ENCODE peak calls at places on chromosome 9, in nine cellular contexts. Q is astrocyte, Y is H9, A is ovary, Z is psoas muscle, V is A549, F is tibial artery, L is spleen, N is neural progenitor cell. G is an unnamed sample.

GRCh38 chr9:21831841-21832509 is 29.5 kb downstream of the MTAP start:
- DNase-seq in Q (peak; percentile 94), Y (no peak), A (no peak), Z (no peak), V (peak; percentile 67), F (no peak), L (no peak), N (no peak), G (no peak)

GRCh38 chr9:25025156-25025555 is 479.5 kb upstream of the IZUMO3 start:
- DNase-seq in Q (no peak), Y (no peak), A (no peak), Z (no peak), V (no peak), F (no peak), L (peak; percentile 53), N (no peak), G (no peak)

GRCh38 chr9:129146441-129146933 is 31.6 kb downstream of the IER5L start:
- DNase-seq in Q (no peak), Y (no peak), A (peak; percentile 63), Z (no peak), V (no peak), F (peak; percentile 33), L (no peak), N (no peak), G (no peak)

GRCh38 chr9:12956805-12957204 is 182.0 kb downstream of the LURAP1L start:
- DNase-seq in Q (no peak), Y (no peak), A (no peak), Z (no peak), V (no peak), F (no peak), L (no peak), N (no peak), G (no peak)

GRCh38 chr9:100377015-100377414 is 24.3 kb upstream of the TEX10 start:
- DNase-seq in Q (no peak), Y (no peak), A (no peak), Z (no peak), V (no peak), F (no peak), L (no peak), N (no peak), G (no peak)

GRCh38 chr9:21001581-21001980 is 29.9 kb downstream of the HACD4 start:
- DNase-seq in Q (no peak), Y (no peak), A (no peak), Z (no peak), V (no peak), F (no peak), L (no peak), N (no peak), G (no peak)

GRCh38 chr9:132977626-132978450 is 656 bp upstream of the GFI1B start:
- DNase-seq in Q (no peak), Y (peak; percentile 88), A (no peak), Z (peak; percentile 50), V (peak; percentile 83), F (peak; percentile 39), L (peak; percentile 88), N (peak; percentile 79), G (peak; percentile 73)

GRCh38 chr9:97788763-97789663 is 64.0 kb upstream of the FOXE1 start:
- DNase-seq in Q (no peak), Y (no peak), A (no peak), Z (no peak), V (no peak), F (no peak), L (no peak), N (no peak), G (no peak)

GRCh38 chr9:127612993-127613954 is 1.2 kb downstream of the STXBP1 start:
- DNase-seq in Q (peak; percentile 63), Y (peak; percentile 46), A (peak; percentile 64), Z (peak; percentile 78), V (peak; percentile 70), F (peak; percentile 80), L (peak; percentile 85), N (peak; percentile 72), G (peak; percentile 63)

GRCh38 chr9:5897851-5898250 is 7.2 kb downstream of the MLANA start:
- DNase-seq in Q (no peak), Y (no peak), A (no peak), Z (no peak), V (no peak), F (no peak), L (no peak), N (no peak), G (no peak)

GRCh38 chr9:125785187-125785840 is 38.1 kb downstream of the PBX3 start:
- DNase-seq in Q (no peak), Y (no peak), A (no peak), Z (no peak), V (no peak), F (no peak), L (no peak), N (no peak), G (no peak)

DNA sequence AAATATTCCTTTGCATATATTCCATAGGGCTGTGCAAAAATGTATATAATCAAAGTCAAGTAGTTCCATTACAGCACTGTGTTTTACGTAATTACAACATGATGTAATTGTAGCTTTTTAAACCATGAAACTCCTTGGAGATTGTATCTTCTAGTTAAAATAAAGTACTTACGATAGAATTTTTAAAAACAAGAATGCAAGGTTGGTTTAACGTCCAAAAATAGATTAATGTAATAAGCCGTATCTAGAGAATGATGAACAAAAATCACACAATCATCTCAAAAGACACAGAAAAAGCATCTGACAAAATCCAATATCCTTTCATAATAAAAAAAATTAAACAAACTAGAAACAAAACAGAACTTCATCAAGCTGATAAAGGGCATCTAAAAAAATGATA is 86.2 kb downstream of the DENND1A start:
- DNase-seq in Q (no peak), Y (no peak), A (no peak), Z (no peak), V (no peak), F (no peak), L (no peak), N (no peak), G (no peak)
- TF ChIP-seq CTCF in Q (no peak), Y (no peak), A (no peak), Z (no peak), V (no peak), F (no peak), L (no peak), N (no peak), G (no peak)

GRCh38 chr9:2026181-2026580 is 11.0 kb downstream of the SMARCA2 start:
- DNase-seq in Q (no peak), Y (no peak), A (no peak), Z (no peak), V (no peak), F (no peak), L (no peak), N (no peak), G (no peak)
- H3K4me1 ChIP-seq in Q (no peaks in the 10 kb centered on the region), Y (peaks cover 7% of the 10 kb centered on the region), A (peaks cover 27% of the 10 kb centered on the region), Z (peaks cover 89% of the 10 kb centered on the region), V (no peaks in the 10 kb centered on the region), F (peaks cover 94% of the 10 kb centered on the region), L (peaks cover 63% of the 10 kb centered on the region), N (peaks cover 6% of the 10 kb centered on the region), G (no peaks in the 10 kb centered on the region)

GRCh38 chr9:1366300-1366699 is 316.1 kb downstream of the DMRT2 start:
- DNase-seq in Q (no peak), Y (no peak), A (no peak), Z (no peak), V (no peak), F (no peak), L (no peak), N (no peak), G (no peak)
- H3K9me3 ChIP-seq in Q (no peaks in the 10 kb centered on the region), Y (peaks cover 4% of the 10 kb centered on the region), A (no peaks in the 10 kb centered on the region), Z (no peaks in the 10 kb centered on the region), V (no peaks in the 10 kb centered on the region), F (no peaks in the 10 kb centered on the region), L (no peaks in the 10 kb centered on the region), N (peaks cover 26% of the 10 kb centered on the region), G (no peaks in the 10 kb centered on the region)

GRCh38 chr9:82467478-82467877 is 478.9 kb downstream of the SPATA31D1 start:
- DNase-seq in Q (no peak), Y (no peak), A (no peak), Z (no peak), V (no peak), F (no peak), L (no peak), N (no peak), G (no peak)

GRCh38 chr9:82466616-82467251 is 478.2 kb downstream of the SPATA31D1 start:
- DNase-seq in Q (no peak), Y (peak; percentile 81), A (no peak), Z (peak; percentile 17), V (no peak), F (no peak), L (no peak), N (peak; percentile 86), G (peak; percentile 42)
- TF ChIP-seq CTCF in Q (peak; percentile 9), Y (peak; percentile 84), A (no peak), Z (peak; percentile 19), V (no peak), F (peak; percentile 15), L (no peak), N (peak; percentile 88), G (peak; percentile 58)